ENCODE peak calls at places on chromosomes 16 and 17, in four cellular contexts. Y, M, W and J are unnamed samples.

GRCh38 chr16:16029431-16030011 is 80.1 kb downstream of the ABCC1 start:
- DNase-seq in Y (no peak), W (no peak), M (no peak), J (no peak)

GRCh38 chr16:89598199-89598598 is 15.2 kb upstream of the DPEP1 start:
- DNase-seq in W (no peak), M (no peak), Y (no peak), J (no peak)

GRCh38 chr16:66266436-66267286 is 99.8 kb upstream of the CDH5 start:
- DNase-seq in M (no peak), Y (peak; percentile 58), W (no peak), J (peak; percentile 16)

GRCh38 chr17:51814521-51814920 is 344.0 kb downstream of the CA10 start:
- DNase-seq in W (no peak), M (no peak), Y (no peak), J (no peak)

GRCh38 chr17:35390663-35391062 is 17.2 kb upstream of the SLFN11 start:
- DNase-seq in Y (no peak), M (no peak), W (no peak), J (no peak)

GRCh38 chr16:6279261-6279660 is 1053.4 kb upstream of the RBFOX1 start:
- DNase-seq in Y (no peak), W (no peak), M (no peak), J (no peak)

GRCh38 chr17:45441536-45442310 is 9.1 kb upstream of the ARHGAP27 start:
- DNase-seq in W (no peak), Y (peak; percentile 35), M (no peak), J (peak; percentile 40)

GRCh38 chr17:6749519-6749918 is 6.3 kb upstream of the XAF1 start:
- DNase-seq in W (no peak), Y (no peak), M (no peak), J (no peak)

GRCh38 chr16:70437582-70438324 is 1.1 kb downstream of the ST3GAL2 start:
- DNase-seq in Y (no peak), M (no peak), W (no peak), J (no peak)

GRCh38 chr16:46658925-46659324 is 30.1 kb downstream of the VPS35 start:
- DNase-seq in Y (no peak), W (no peak), M (no peak), J (peak; percentile 52)

GRCh38 chr17:956905-957304 is 22.7 kb downstream of the NXN start:
- DNase-seq in Y (no peak), M (no peak), W (no peak), J (no peak)

GRCh38 chr16:2285731-2286191 is 17.8 kb upstream of the RNPS1 start:
- DNase-seq in W (no peak), Y (no peak), M (no peak), J (no peak)

GRCh38 chr17:43416998-43417891 is 18.5 kb downstream of the ARL4D start:
- DNase-seq in M (peak; percentile 5), W (no peak), Y (peak; percentile 83), J (peak; percentile 53)

GRCh38 chr16:638034-638543 is 2.0 kb upstream of the METTL26 start:
- DNase-seq in M (no peak), W (no peak), Y (no peak), J (no peak)